ENCODE peak calls at places on chromosomes 11 and 22, in five cellular contexts. I is HepG2, R is GM12878, X is spleen, Y is uterus. V is an unnamed sample.

GRCh38 chr11:14376920-14377319 is 17.9 kb upstream of the RRAS2 start:
- DNase-seq in I (no peak), R (no peak), X (no peak), Y (no peak), V (no peak)

GRCh38 chr22:38273135-38273761 is 438 bp upstream of the TMEM184B start:
- DNase-seq in I (no peak), R (no peak), X (no peak), Y (no peak), V (no peak)

GRCh38 chr11:59267738-59268475 is 55.2 kb upstream of the MPEG1 start:
- DNase-seq in I (no peak), R (no peak), X (no peak), Y (no peak), V (no peak)

GRCh38 chr11:72629266-72629665 is 45.0 kb downstream of the PDE2A start:
- DNase-seq in I (no peak), R (no peak), X (no peak), Y (no peak), V (no peak)

GRCh38 chr22:22348127-22348814 is 103.7 kb downstream of the VPREB1 start:
- DNase-seq in I (peak), R (no peak), X (no peak), Y (no peak), V (no peak)

GRCh38 chr11:16007514-16007913 is 348.8 kb downstream of the SOX6 start:
- DNase-seq in I (no peak), R (no peak), X (no peak), Y (no peak), V (no peak)

GRCh38 chr22:35540600-35541253 is at the start of gene RASD2:
- DNase-seq in I (no peak), R (no peak), X (no peak), Y (peak), V (no peak)

GRCh38 chr11:46553746-46554204 is 40.0 kb downstream of the AMBRA1 start:
- DNase-seq in I (peak), R (no peak), X (no peak), Y (no peak), V (no peak)

GRCh38 chr11:68031136-68031459 is 617 bp downstream of the NDUFS8 start:
- DNase-seq in I (no peak), R (no peak), X (no peak), Y (peak), V (no peak)

GRCh38 chr11:117927926-117928325 is 1.3 kb downstream of the TMPRSS13 start:
- DNase-seq in I (no peak), R (no peak), X (peak), Y (no peak), V (no peak)

GRCh38 chr11:70410276-70410675 is 11.9 kb downstream of the CTTN start:
- DNase-seq in I (no peak), R (no peak), X (no peak), Y (no peak), V (no peak)

GRCh38 chr11:107859459-107860239 is 1.1 kb upstream of the SLC35F2 start:
- DNase-seq in I (no peak), R (peak), X (peak), Y (peak), V (peak)

GRCh38 chr11:106133529-106133928 is 56.1 kb downstream of the AASDHPPT start:
- DNase-seq in I (no peak), R (no peak), X (no peak), Y (no peak), V (no peak)

GRCh38 chr11:120303004-120303637 is 22.0 kb upstream of the TLCD5 start:
- DNase-seq in I (peak), R (peak), X (no peak), Y (peak), V (peak)

GRCh38 chr11:118343981-118344521 is at the start of gene CD3G:
- DNase-seq in I (no peak), R (no peak), X (peak), Y (no peak), V (no peak)

GRCh38 chr11:73637012-73637411 is 9.4 kb upstream of the PLEKHB1 start:
- DNase-seq in I (no peak), R (no peak), X (no peak), Y (no peak), V (no peak)

GRCh38 chr11:121946514-121946913 is 169.5 kb downstream of the BLID start:
- DNase-seq in I (no peak), R (no peak), X (no peak), Y (no peak), V (no peak)

GRCh38 chr11:114147389-114148382 is 88.2 kb downstream of the ZBTB16 start:
- DNase-seq in I (no peak), R (no peak), X (no peak), Y (no peak), V (no peak)

GRCh38 chr11:33701302-33701701 is 676 bp upstream of the C11orf91 start:
- DNase-seq in I (no peak), R (no peak), X (no peak), Y (no peak), V (no peak)

GRCh38 chr22:46057762-46058420 is 80.9 kb upstream of the WNT7B start:
- DNase-seq in I (no peak), R (peak), X (peak), Y (peak), V (peak)

GRCh38 chr11:63813563-63814382 is 517 bp downstream of the SPINDOC start:
- DNase-seq in I (no peak), R (no peak), X (peak), Y (peak), V (peak)
- TF ChIP-seq POLR2A in I (peak), R (peak), X (no peak), Y (no peak), V (no peak)

DNA sequence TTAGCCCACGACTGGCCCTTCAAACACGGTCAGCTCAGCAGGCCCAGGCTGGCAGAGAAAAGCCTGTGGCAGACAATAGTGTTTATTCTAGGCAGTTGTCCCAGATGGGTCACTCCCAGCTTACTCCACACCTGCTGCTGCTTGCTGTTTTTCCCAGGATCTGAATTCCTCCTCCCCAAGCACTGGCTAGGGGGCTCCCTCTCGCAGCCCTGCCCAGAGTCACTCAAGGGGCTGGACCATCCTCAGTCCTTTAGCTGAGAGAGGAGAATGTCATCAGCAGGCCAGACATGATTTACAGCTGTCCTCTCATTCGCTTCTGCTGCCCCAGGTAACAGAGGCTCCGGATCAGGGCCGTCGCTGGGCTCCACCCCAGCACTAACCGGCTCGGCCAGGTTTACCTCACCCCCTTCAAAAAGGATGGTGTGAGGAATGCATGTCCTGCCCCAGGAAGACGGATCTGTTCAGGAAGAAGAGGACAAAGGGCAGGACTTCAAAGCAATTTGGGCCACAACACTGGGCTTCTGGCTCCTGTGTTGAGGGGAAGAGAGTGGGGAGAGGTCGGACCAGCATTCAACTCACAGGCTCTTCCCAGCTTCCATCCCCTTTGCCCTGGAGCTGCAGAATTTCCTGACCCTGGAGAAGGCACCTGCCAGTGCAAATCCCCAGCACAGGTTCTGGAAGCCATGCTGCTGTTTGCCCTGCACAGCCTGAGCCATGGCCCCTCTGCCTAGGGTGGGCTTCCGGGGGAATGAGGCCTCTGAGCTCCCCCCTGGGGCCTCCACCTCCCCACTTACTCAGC is 59.7 kb upstream of the BARX2 start:
- DNase-seq in I (peak), R (no peak), X (no peak), Y (no peak), V (no peak)
- H3K27ac ChIP-seq in I (no peak), R (no peak), X (no peak), Y (no peak), V (no peak)

GRCh38 chr11:90134420-90135003 is at the start of gene NAALAD2:
- DNase-seq in I (peak), R (no peak), X (peak), Y (peak), V (peak)
- TF ChIP-seq POLR2A in I (no peak), R (no peak), X (no peak), Y (no peak), V (no peak)

DNA sequence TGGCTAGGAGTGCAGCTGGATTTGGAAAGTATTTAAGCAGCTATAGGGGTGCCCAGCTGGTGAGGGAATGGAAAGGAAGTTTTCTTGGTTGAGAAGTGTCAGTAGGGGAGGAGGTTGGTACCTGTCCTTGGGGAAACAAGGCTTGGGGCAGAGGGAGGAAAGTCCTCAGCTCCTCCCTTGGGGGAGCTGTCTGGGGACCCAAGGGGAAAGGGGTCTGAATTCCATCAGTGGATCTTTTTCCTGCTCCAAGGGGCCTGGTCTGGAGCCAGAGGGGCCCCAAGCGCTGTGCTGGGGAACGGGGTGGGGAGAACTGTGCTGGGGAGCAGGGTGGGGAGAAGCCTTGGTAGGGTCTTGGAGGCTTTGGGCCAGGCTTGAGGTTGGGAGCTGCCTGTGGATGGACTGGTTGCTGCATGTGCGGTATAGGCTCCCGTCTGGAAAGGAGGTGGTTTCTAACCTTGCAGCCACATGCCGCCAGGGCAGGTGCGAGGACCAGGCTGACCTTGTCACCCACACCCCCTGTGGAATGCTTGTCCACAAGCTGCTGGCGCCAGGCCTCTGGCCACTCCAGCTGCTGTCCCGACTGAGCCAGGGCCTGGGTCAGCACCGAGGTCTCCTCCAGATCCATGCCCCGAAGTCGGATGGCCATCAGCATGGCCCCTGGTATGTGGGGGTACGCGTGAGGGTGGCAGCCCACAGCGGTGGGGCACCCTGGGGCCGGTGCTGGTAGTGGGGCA is 963 bp downstream of the TYMP start:
- DNase-seq in I (no peak), R (no peak), X (no peak), Y (no peak), V (peak)
- H3K27ac ChIP-seq in I (no peak), R (peak), X (peak), Y (peak), V (peak)

GRCh38 chr11:10930961-10931760 is 73.3 kb upstream of the ZBED5 start:
- DNase-seq in I (no peak), R (no peak), X (peak), Y (peak), V (peak)
- TF ChIP-seq POLR2A in I (no peak), R (no peak), X (no peak), Y (peak), V (no peak)

GRCh38 chr11:47971501-47971900 is 8.9 kb upstream of the PTPRJ start:
- DNase-seq in I (no peak), R (no peak), X (no peak), Y (no peak), V (no peak)
- H3K27ac ChIP-seq in I (no peak), R (no peak), X (no peak), Y (no peak), V (no peak)

V was measured in right lobe of liver.